ENCODE peak calls at places on chromosomes 1 and 21, in four cellular contexts. One of them, this sample, is unnamed.

GRCh38 chr1:21622466-21623315 is 46.5 kb downstream of the RAP1GAP start:
- DNase-seq in iPS DF 6.9: no peak
- DNase-seq in mucosa of descending colon: peak
- DNase-seq in aorta: no peak
- DNase-seq in this sample: peak

GRCh38 chr1:15998929-15999328 is 5.1 kb upstream of the SRARP start:
- DNase-seq in mucosa of descending colon: no peak
- DNase-seq in aorta: peak
- DNase-seq in iPS DF 6.9: no peak
- DNase-seq in this sample: no peak

GRCh38 chr21:29943885-29944284 is 4.1 kb upstream of the GRIK1 start:
- DNase-seq in mucosa of descending colon: no peak
- DNase-seq in iPS DF 6.9: no peak
- DNase-seq in aorta: no peak
- DNase-seq in this sample: no peak

GRCh38 chr1:223248001-223248786 is 105.1 kb upstream of the TLR5 start:
- DNase-seq in aorta: no peak
- DNase-seq in iPS DF 6.9: no peak
- DNase-seq in mucosa of descending colon: no peak
- DNase-seq in this sample: no peak

GRCh38 chr1:29786791-29787732 is 550.7 kb downstream of the PTPRU start:
- DNase-seq in aorta: no peak
- DNase-seq in mucosa of descending colon: no peak
- DNase-seq in iPS DF 6.9: no peak
- DNase-seq in this sample: no peak

GRCh38 chr21:37208056-37208705 is 59.0 kb downstream of the VPS26C start:
- DNase-seq in aorta: peak
- DNase-seq in iPS DF 6.9: no peak
- DNase-seq in mucosa of descending colon: peak
- DNase-seq in this sample: peak

GRCh38 chr1:7770939-7771672 is at the start of gene VAMP3:
- DNase-seq in mucosa of descending colon: peak
- DNase-seq in iPS DF 6.9: peak
- DNase-seq in aorta: peak
- DNase-seq in this sample: peak

GRCh38 chr1:244371294-244372141 is 80.2 kb downstream of the ADSS2 start:
- DNase-seq in mucosa of descending colon: no peak
- DNase-seq in aorta: no peak
- DNase-seq in iPS DF 6.9: no peak
- DNase-seq in this sample: no peak

GRCh38 chr1:84853743-84854721 is 39.0 kb downstream of the LPAR3 start:
- DNase-seq in iPS DF 6.9: no peak
- DNase-seq in mucosa of descending colon: no peak
- DNase-seq in aorta: no peak
- DNase-seq in this sample: no peak

GRCh38 chr1:221711642-221712041 is 30.2 kb downstream of the DUSP10 start:
- DNase-seq in aorta: no peak
- DNase-seq in iPS DF 6.9: no peak
- DNase-seq in mucosa of descending colon: no peak
- DNase-seq in this sample: no peak

GRCh38 chr1:160161965-160162705 is 10.7 kb downstream of the ATP1A4 start:
- DNase-seq in iPS DF 6.9: peak
- DNase-seq in aorta: no peak
- DNase-seq in mucosa of descending colon: no peak
- DNase-seq in this sample: no peak

GRCh38 chr1:8016244-8017241 is 9.6 kb downstream of the ERRFI1 start:
- DNase-seq in mucosa of descending colon: no peak
- DNase-seq in iPS DF 6.9: no peak
- DNase-seq in aorta: no peak
- DNase-seq in this sample: no peak

GRCh38 chr1:102891868-102892625 is 216.3 kb downstream of the COL11A1 start:
- DNase-seq in mucosa of descending colon: no peak
- DNase-seq in aorta: no peak
- DNase-seq in iPS DF 6.9: no peak
- DNase-seq in this sample: no peak

GRCh38 chr1:33710989-33711388 is 152.9 kb upstream of the HMGB4 start:
- DNase-seq in aorta: no peak
- DNase-seq in iPS DF 6.9: no peak
- DNase-seq in mucosa of descending colon: no peak
- DNase-seq in this sample: no peak

GRCh38 chr1:101520302-101520701 is 283.5 kb downstream of the S1PR1 start:
- DNase-seq in mucosa of descending colon: peak
- DNase-seq in aorta: no peak
- DNase-seq in iPS DF 6.9: peak
- DNase-seq in this sample: no peak

GRCh38 chr1:69846267-69846666 is 278.5 kb downstream of the LRRC7 start:
- DNase-seq in mucosa of descending colon: no peak
- DNase-seq in aorta: no peak
- DNase-seq in iPS DF 6.9: no peak
- DNase-seq in this sample: no peak

GRCh38 chr21:30718239-30718909 is at the start of gene KRTAP21-3:
- DNase-seq in mucosa of descending colon: no peak
- DNase-seq in aorta: no peak
- DNase-seq in iPS DF 6.9: no peak
- DNase-seq in this sample: no peak

GRCh38 chr1:205917466-205918248 is 25.6 kb downstream of the SLC26A9 start:
- DNase-seq in mucosa of descending colon: no peak
- DNase-seq in iPS DF 6.9: no peak
- DNase-seq in aorta: no peak
- DNase-seq in this sample: no peak

GRCh38 chr1:156006666-156007376 is 13.9 kb downstream of the SSR2 start:
- DNase-seq in aorta: no peak
- DNase-seq in iPS DF 6.9: no peak
- DNase-seq in mucosa of descending colon: no peak
- DNase-seq in this sample: no peak

GRCh38 chr21:22889445-22889844 is 1891.2 kb downstream of the NCAM2 start:
- DNase-seq in iPS DF 6.9: no peak
- DNase-seq in aorta: no peak
- DNase-seq in mucosa of descending colon: no peak
- DNase-seq in this sample: no peak

GRCh38 chr1:238562376-238562775 is 671.7 kb upstream of the ZP4 start:
- DNase-seq in mucosa of descending colon: no peak
- DNase-seq in iPS DF 6.9: no peak
- DNase-seq in aorta: no peak
- DNase-seq in this sample: no peak

GRCh38 chr21:40208206-40208950 is 341.1 kb downstream of the PCP4 start:
- DNase-seq in mucosa of descending colon: no peak
- DNase-seq in aorta: no peak
- DNase-seq in iPS DF 6.9: no peak
- DNase-seq in this sample: no peak

GRCh38 chr21:35614412-35614901 is 445.9 kb downstream of the SETD4 start:
- DNase-seq in iPS DF 6.9: no peak
- DNase-seq in mucosa of descending colon: no peak
- DNase-seq in aorta: no peak
- DNase-seq in this sample: no peak

GRCh38 chr1:67347688-67348472 is 40.2 kb downstream of the IL12RB2 start:
- DNase-seq in aorta: no peak
- DNase-seq in iPS DF 6.9: peak
- DNase-seq in mucosa of descending colon: peak
- DNase-seq in this sample: peak

GRCh38 chr21:31753949-31754348 is 22.0 kb upstream of the SCAF4 start:
- DNase-seq in aorta: no peak
- DNase-seq in mucosa of descending colon: no peak
- DNase-seq in iPS DF 6.9: no peak
- DNase-seq in this sample: no peak

GRCh38 chr1:234515411-234515810 is 36.4 kb upstream of the TARBP1 start:
- DNase-seq in iPS DF 6.9: no peak
- DNase-seq in mucosa of descending colon: no peak
- DNase-seq in aorta: no peak
- DNase-seq in this sample: no peak
- H3K4me3 ChIP-seq in iPS DF 6.9: no peak
- H3K4me3 ChIP-seq in mucosa of descending colon: no peak
- H3K4me3 ChIP-seq in aorta: no peak
- H3K4me3 ChIP-seq in this sample: no peak

DNA sequence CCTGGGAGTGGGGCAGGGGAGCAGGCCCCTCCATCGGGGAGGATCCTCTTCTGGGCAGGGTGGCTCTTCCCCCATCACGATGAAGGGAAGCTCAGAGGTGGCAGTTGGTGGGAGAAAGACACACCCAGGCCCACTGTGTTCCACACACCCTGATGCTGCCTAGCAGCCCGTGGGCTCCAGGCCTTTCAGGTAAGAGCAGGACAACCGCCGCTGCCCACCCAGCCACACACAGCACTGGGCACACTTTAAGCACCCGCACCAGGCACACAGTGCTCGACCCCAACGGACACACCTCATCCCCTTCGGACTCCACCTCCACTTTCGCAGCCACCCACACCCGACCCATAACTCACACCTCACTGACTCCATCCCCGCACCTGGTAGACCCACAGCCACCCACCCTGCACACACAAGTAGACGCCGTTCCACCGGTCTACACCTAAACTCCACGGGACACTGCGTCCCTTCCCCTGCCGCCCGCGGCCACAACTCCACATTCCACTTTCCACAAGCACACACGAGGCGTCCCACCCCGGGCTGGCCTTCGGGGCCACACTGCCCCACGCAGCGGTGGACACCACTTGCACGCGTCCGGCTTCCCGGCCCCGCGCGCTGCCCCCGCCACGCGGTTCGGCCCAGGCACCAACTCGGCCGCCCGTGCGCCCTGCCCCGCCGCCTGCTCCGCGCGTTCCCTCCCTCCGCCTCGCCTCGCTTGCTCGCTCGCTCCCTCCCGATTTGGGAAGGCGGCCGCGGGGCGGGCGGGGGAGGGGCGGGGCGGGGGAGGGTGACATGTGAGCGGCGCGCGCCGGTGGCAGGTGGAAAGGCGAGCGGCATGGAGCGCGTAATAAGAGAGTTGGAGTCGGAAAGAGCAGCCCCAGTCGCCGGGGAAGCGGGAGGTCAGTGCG is at the start of gene KCNQ4:
- DNase-seq in aorta: peak
- DNase-seq in iPS DF 6.9: no peak
- DNase-seq in mucosa of descending colon: peak
- DNase-seq in this sample: peak
- H3K4me3 ChIP-seq in aorta: peak
- H3K4me3 ChIP-seq in iPS DF 6.9: peak
- H3K4me3 ChIP-seq in mucosa of descending colon: no peak
- H3K4me3 ChIP-seq in this sample: peak

DNA sequence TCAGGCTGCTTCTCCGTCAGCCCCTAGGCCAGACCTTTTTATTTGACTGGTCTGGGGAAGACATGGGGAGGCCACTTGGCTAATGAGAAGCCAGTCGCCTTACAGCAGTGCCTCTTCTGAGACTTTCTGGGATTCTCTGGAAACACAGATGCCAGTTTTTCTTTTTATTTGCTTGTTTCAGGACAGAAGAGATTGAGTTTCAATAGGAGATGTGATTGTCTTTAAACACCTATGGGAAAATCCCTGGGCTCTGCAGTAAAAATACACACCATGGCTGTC is 15.4 kb upstream of the BTG2 start:
- DNase-seq in iPS DF 6.9: no peak
- DNase-seq in aorta: no peak
- DNase-seq in mucosa of descending colon: no peak
- DNase-seq in this sample: no peak
- H3K4me3 ChIP-seq in iPS DF 6.9: no peak
- H3K4me3 ChIP-seq in aorta: no peak
- H3K4me3 ChIP-seq in mucosa of descending colon: no peak
- H3K4me3 ChIP-seq in this sample: peak

GRCh38 chr1:231160851-231161710 is 777 bp upstream of the TRIM67 start:
- DNase-seq in iPS DF 6.9: no peak
- DNase-seq in aorta: no peak
- DNase-seq in mucosa of descending colon: no peak
- DNase-seq in this sample: no peak
- H3K4me3 ChIP-seq in iPS DF 6.9: peak
- H3K4me3 ChIP-seq in aorta: no peak
- H3K4me3 ChIP-seq in mucosa of descending colon: no peak
- H3K4me3 ChIP-seq in this sample: peak